ENCODE peak calls at places on chromosome 4, in five cellular contexts. M is OCI-LY7, E is gastrocnemius medialis, V is lung, O is IMR-90. D is an unnamed sample.
A peak's percentile ranks its signal among the peaks of the same experiment; 100 is the strongest.

GRCh38 chr4:41882622-41883347 is 52.4 kb upstream of the TMEM33 start:
- DNase-seq in V (no peak), O (peak; percentile 23), E (no peak), M (peak; percentile 40), D (peak; percentile 92)

GRCh38 chr4:73021634-73022033 is 47.9 kb downstream of the COX18 start:
- DNase-seq in E (no peak), O (peak; percentile 31), V (no peak), M (peak; percentile 49), D (peak; percentile 64)

GRCh38 chr4:102789317-102789717 is 28.5 kb upstream of the MANBA start:
- DNase-seq in V (no peak), E (no peak), O (peak; percentile 83), M (no peak), D (no peak)

GRCh38 chr4:123390846-123391456 is 5.6 kb upstream of the SPRY1 start:
- DNase-seq in V (no peak), O (peak; percentile 32), M (peak; percentile 66), E (no peak), D (no peak)

GRCh38 chr4:126405369-126405982 is 1090.7 kb downstream of the FAT4 start:
- DNase-seq in V (no peak), O (peak; percentile 39), M (peak; percentile 7), E (no peak), D (no peak)

GRCh38 chr4:167622481-167623240 is 388.4 kb upstream of the SPOCK3 start:
- DNase-seq in O (peak; percentile 19), M (peak; percentile 47), E (no peak), V (no peak), D (peak; percentile 36)

GRCh38 chr4:137707626-137708025 is 175.3 kb upstream of the PCDH18 start:
- DNase-seq in O (peak; percentile 60), M (no peak), E (no peak), V (no peak), D (peak; percentile 12)

GRCh38 chr4:107825072-107825789 is 499 bp downstream of the SGMS2 start:
- DNase-seq in E (peak; percentile 19), M (no peak), O (peak; percentile 39), V (peak; percentile 69), D (peak; percentile 62)

GRCh38 chr4:145739840-145740239 is 59.9 kb downstream of the C4orf51 start:
- DNase-seq in E (no peak), M (no peak), O (no peak), V (no peak), D (no peak)

GRCh38 chr4:32569844-32570243 is 1849.7 kb downstream of the PCDH7 start:
- DNase-seq in M (peak; percentile 92), V (no peak), O (no peak), E (no peak), D (no peak)

GRCh38 chr4:178632415-178632814 is 1190.2 kb upstream of the AGA start:
- DNase-seq in V (no peak), O (no peak), E (no peak), M (no peak), D (no peak)

GRCh38 chr4:5470318-5470889 is 238.0 kb downstream of the EVC2 start:
- DNase-seq in O (peak; percentile 43), M (no peak), V (peak; percentile 24), E (no peak), D (no peak)

GRCh38 chr4:172830295-172830764 is 338.3 kb upstream of the GALNT7 start:
- DNase-seq in O (peak; percentile 21), M (peak; percentile 43), E (no peak), V (no peak), D (peak; percentile 4)
- TF ChIP-seq CTCF in O (peak; percentile 51), M (peak; percentile 91), E (peak; percentile 23), V (no peak), D (peak; percentile 50)

DNA sequence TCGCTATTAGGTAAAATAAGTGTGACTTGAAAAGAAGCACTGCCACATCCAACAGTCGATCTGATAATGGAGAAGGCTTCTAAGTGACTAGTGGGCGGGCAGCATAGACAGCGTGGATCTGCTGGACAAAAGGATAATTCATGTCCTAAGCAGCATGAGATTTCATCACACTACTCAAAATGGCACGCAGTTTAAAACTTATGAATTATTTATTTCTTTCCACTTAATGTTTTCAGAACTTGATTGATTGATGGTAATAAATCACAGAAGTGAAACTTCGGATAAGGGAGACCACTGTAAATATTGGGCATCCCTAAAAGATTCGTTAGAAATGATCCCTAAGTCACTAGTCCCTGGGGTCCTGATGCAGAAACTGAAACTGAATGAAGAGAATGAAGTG is 93.0 kb upstream of the ANK2 start:
- DNase-seq in E (no peak), V (no peak), M (no peak), O (no peak), D (no peak)
- H3K27ac ChIP-seq in E (no peak overlapping the region), V (no peak overlapping the region), M (no peak overlapping the region), O (no peak overlapping the region), D (no peak overlapping the region)

DNA sequence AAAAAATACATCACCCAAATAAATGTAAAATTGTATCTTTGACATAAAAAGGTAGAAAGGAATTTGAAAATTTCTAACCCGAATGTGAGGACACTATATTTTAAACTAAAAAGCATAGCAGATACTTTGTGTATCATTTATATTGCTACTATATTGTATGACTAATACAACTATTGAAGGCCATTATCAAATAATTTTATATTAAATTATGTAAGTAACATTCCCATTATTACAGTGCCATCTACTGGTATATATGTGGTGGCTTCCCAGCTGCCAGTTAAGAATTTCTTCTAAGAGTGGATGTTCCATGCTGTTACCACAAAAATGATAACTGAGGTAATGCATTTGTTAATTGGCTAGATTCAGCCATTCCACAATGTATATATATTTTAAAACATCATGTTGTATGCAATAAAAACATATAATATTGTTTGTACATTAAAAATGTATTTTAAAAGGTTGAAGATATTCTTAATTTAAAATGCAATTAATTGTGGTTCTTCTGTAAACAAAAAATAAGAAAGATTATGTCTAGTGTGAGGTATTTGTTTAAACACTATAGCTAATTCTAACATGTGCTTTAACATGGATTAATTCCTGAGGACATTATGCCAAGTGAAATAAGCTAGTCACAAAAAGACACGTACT is 65.3 kb downstream of the EGF start:
- DNase-seq in O (peak; percentile 60), E (no peak), M (peak; percentile 62), V (no peak), D (peak; percentile 45)
- TF ChIP-seq CTCF in O (peak; percentile 74), E (no peak), M (peak; percentile 89), V (peak; percentile 31), D (peak; percentile 74)

DNA sequence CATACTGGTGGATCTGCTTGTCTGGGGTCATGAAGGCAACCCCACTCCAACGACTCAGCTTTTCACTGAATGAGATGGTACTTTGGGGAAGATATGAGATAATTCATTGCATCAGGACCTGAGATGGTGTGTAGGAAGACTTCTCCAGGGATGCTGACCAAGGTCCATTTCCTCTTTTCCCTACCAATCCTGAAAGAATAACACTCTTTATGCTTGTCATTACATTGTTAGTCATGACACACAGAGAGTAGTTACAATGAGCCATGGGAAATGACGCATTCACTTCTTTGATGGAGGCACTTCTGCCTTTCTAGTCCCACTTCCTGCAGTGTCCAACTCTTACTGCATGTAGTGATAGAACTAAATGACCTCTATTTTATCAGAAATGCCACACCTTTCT is 58.6 kb downstream of the AREG start:
- DNase-seq in V (no peak), O (peak; percentile 88), M (no peak), E (no peak), D (peak; percentile 24)
- H3K27ac ChIP-seq in V (no peak overlapping the region), O (peak overlapping the region; percentile 57), M (no peak overlapping the region), E (no peak overlapping the region), D (no peak overlapping the region)

GRCh38 chr4:144338834-144339233 is 198.3 kb upstream of the GYPA start:
- DNase-seq in V (no peak), E (no peak), M (no peak), O (no peak), D (no peak)
- TF ChIP-seq CTCF in V (no peak), E (no peak), M (no peak), O (no peak), D (no peak)

GRCh38 chr4:26344901-26345300 is 24.1 kb downstream of the RBPJ start:
- DNase-seq in E (no peak), V (no peak), M (no peak), O (no peak), D (no peak)
- H3K27ac ChIP-seq in E (no peak overlapping the region), V (no peak overlapping the region), M (no peak overlapping the region), O (no peak overlapping the region), D (no peak overlapping the region)

DNA sequence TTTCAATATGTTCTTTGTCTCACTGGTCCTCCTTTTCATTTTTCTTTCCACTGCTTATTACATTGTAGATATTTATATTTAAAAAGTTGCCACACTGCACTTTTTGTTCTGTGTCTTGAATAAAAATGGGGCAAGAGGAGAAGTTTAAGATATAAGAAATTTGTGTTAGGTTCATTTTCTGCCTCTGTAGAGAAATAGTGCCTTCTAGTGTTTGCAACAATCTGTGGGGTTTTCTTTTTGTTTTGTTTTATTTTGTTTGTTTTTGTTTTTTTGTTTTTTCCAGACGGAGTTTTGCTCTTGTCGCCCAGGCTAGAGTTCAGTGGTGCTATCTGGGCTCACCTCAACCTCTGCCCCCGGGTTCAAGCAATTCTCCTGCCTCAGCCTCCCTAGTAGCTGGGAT is 20.1 kb upstream of the SMIM14 start:
- DNase-seq in M (no peak), V (no peak), E (no peak), O (peak; percentile 7), D (no peak)
- TF ChIP-seq CTCF in M (peak; percentile 53), V (no peak), E (no peak), O (peak; percentile 66), D (no peak)

GRCh38 chr4:1943928-1944327 is 64.8 kb downstream of the NELFA start:
- DNase-seq in O (no peak), E (no peak), V (no peak), M (no peak), D (no peak)

GRCh38 chr4:1938027-1938426 is 66.8 kb downstream of the NSD2 start:
- DNase-seq in E (no peak), O (no peak), M (no peak), V (no peak), D (no peak)

GRCh38 chr4:1939664-1940509 is 68.7 kb downstream of the NSD2 start:
- DNase-seq in E (no peak), M (no peak), O (peak; percentile 95), V (no peak), D (peak; percentile 69)

GRCh38 chr4:1937550-1937949 is 66.4 kb downstream of the NSD2 start:
- DNase-seq in V (no peak), M (no peak), O (no peak), E (no peak), D (no peak)

DNA sequence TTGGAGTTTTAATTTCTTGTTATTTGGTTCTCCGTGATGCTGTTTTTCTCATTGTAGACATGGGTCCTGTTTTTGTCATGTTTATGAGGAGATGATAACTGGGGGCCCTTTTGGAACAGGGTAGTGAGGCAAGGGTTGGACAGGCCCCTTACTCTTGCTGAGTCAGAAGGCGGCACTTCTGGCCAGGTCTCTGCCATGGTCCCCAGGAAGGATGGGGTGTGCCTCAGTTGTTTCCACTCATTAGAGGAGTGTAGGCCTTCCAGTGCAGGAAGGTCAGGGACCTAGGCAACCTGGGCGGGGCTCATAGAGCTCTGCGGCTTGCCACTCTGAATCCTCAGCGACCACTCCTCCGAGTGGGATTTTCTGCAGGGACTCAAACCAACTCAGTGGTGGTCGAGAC is 68.2 kb downstream of the NELFA start:
- DNase-seq in M (no peak), O (no peak), E (no peak), V (no peak), D (no peak)
- H3K27ac ChIP-seq in M (no peak overlapping the region), O (peak overlapping the region; percentile 77), E (peak overlapping the region; percentile 71), V (peak overlapping the region; percentile 54), D (peak overlapping the region; percentile 82)